ENCODE peak calls at places on chromosomes 3 and 15, in ten cellular contexts. H is lower lobe of right lung; D is head of caudate nucleus; G is stimulated activated CD8-positive, alpha-beta memory T cell treated with anti-CD3 and anti-CD28 coated beads, Interleukin-15, amount 100 ng/mL, for 4 hours; U is GDM1; Q is NAMALWA; T is stimulated activated CD4-positive, alpha-beta T cell treated with anti-CD3 and anti-CD28 coated beads, Interleukin-12 subunit alpha, Interleukin-12 subunit beta, amount 100 ng/mL, for 24 hours; K is sigmoid colon; N is GM23248; M is activated T-helper 1 cell treated with anti-CD3 and anti-CD28 coated beads, Interleukin-12 subunit alpha, Interleukin-12 subunit beta, Interleukin-2, Interleukin-4 antibody, amounts not matched to agents 30 ng/mL and 10 ng/mL and 1 ng/mL, durations not matched to agents 14 hours and 24 hours and 36 hours. S is an unnamed sample.

GRCh38 chr15:63349621-63350020 is 32.0 kb downstream of the CA12 start:
- DNase-seq in D (no peak), U (no peak), Q (no peak), M (no peak), H (no peak), T (no peak), N (no peak), K (no peak), G (no peak), S (no peak)

GRCh38 chr3:194330579-194330978 is 20.5 kb downstream of the CPN2 start:
- DNase-seq in G (no peak), H (peak), T (no peak), Q (no peak), D (peak), M (no peak), N (peak), K (no peak), U (no peak), S (peak)

GRCh38 chr3:186825294-186825821 is 17.2 kb upstream of the ADIPOQ start:
- DNase-seq in H (peak), U (no peak), G (no peak), Q (peak), T (peak), D (peak), K (no peak), N (peak), M (no peak), S (no peak)

GRCh38 chr3:25582242-25582641 is 82.5 kb downstream of the TOP2B start:
- DNase-seq in T (no peak), M (no peak), K (no peak), N (peak), Q (no peak), H (no peak), G (no peak), D (no peak), U (no peak), S (no peak)

GRCh38 chr15:74531144-74531811 is 9.7 kb upstream of the ARID3B start:
- DNase-seq in M (no peak), N (peak), T (no peak), K (no peak), Q (no peak), D (no peak), H (no peak), G (no peak), U (no peak), S (no peak)

GRCh38 chr15:98842973-98843285 is 164.7 kb downstream of the PGPEP1L start:
- DNase-seq in D (no peak), G (no peak), T (no peak), H (no peak), U (no peak), K (no peak), Q (no peak), N (no peak), M (no peak), S (no peak)

GRCh38 chr15:62165029-62165792 is at the start of gene C2CD4B:
- DNase-seq in K (no peak), U (no peak), D (no peak), H (peak), M (no peak), N (peak), G (no peak), T (no peak), Q (no peak), S (peak)

GRCh38 chr15:67120009-67120838 is 54.8 kb downstream of the SMAD3 start:
- DNase-seq in M (no peak), Q (no peak), H (no peak), G (no peak), U (no peak), D (no peak), K (no peak), T (no peak), N (no peak), S (no peak)

GRCh38 chr3:113659121-113659531 is 37.3 kb downstream of the USF3 start:
- DNase-seq in K (no peak), Q (peak), G (no peak), H (no peak), U (no peak), M (no peak), N (no peak), D (no peak), T (no peak), S (no peak)

GRCh38 chr3:186923241-186923640 is 7.1 kb upstream of the ST6GAL1 start:
- DNase-seq in H (no peak), G (no peak), Q (no peak), T (no peak), N (no peak), M (no peak), U (no peak), K (no peak), D (no peak), S (no peak)

GRCh38 chr3:47669026-47669749 is 90.5 kb upstream of the CSPG5 start:
- DNase-seq in U (no peak), G (no peak), H (no peak), K (no peak), M (no peak), T (no peak), N (peak), Q (no peak), D (no peak), S (no peak)

GRCh38 chr3:139836656-139837464 is 98.1 kb upstream of the CLSTN2 start:
- DNase-seq in N (no peak), G (no peak), U (no peak), D (no peak), T (no peak), Q (no peak), K (no peak), H (no peak), M (no peak), S (no peak)

GRCh38 chr3:37221407-37221806 is 47.0 kb upstream of the LRRFIP2 start:
- DNase-seq in T (no peak), N (peak), U (no peak), K (no peak), H (no peak), Q (no peak), G (no peak), D (no peak), M (no peak), S (no peak)

GRCh38 chr3:51928438-51928837 is 13.3 kb downstream of the RRP9 start:
- DNase-seq in T (no peak), N (no peak), U (no peak), D (no peak), Q (no peak), M (no peak), K (no peak), H (no peak), G (no peak), S (no peak)